ENCODE peak calls at places on chromosomes 5 and 9, in ten cellular contexts. N is GM23248; I is A549; C is breast epithelium; J is lung; D is aorta; U is tibial nerve; B is ovary; M is CD8-positive, alpha-beta T cell; L is effector memory CD4-positive, alpha-beta T cell. V is an unnamed sample.

GRCh38 chr5:126499742-126500396 is 76.7 kb downstream of the GRAMD2B start:
- DNase-seq in N (peak), I (peak), C (no peak), J (no peak), D (no peak), U (no peak), B (no peak), M (peak), L (no peak), V (no peak)

GRCh38 chr9:83406901-83407300 is 131.3 kb downstream of the FRMD3 start:
- DNase-seq in N (no peak), I (no peak), C (no peak), J (no peak), D (no peak), U (no peak), B (no peak), M (no peak), L (no peak), V (no peak)

GRCh38 chr5:55903121-55903701 is 52.1 kb downstream of the IL31RA start:
- DNase-seq in N (no peak), I (peak), C (no peak), J (no peak), D (no peak), U (no peak), B (no peak), M (peak), L (peak), V (no peak)

GRCh38 chr9:4197548-4197947 is 102.3 kb downstream of the GLIS3 start:
- DNase-seq in N (peak), I (peak), C (no peak), J (no peak), D (peak), U (no peak), B (no peak), M (no peak), L (no peak), V (no peak)

GRCh38 chr5:78907255-78907886 is 77.7 kb downstream of the ARSB start:
- DNase-seq in N (peak), I (no peak), C (no peak), J (no peak), D (no peak), U (peak), B (no peak), M (no peak), L (no peak), V (no peak)

GRCh38 chr5:39283231-39283818 is 64.0 kb upstream of the FYB1 start:
- DNase-seq in N (peak), I (peak), C (no peak), J (peak), D (no peak), U (peak), B (no peak), M (peak), L (peak), V (peak)

GRCh38 chr5:155959082-155959481 is 367.9 kb upstream of the SGCD start:
- DNase-seq in N (no peak), I (no peak), C (no peak), J (no peak), D (no peak), U (no peak), B (no peak), M (no peak), L (no peak), V (no peak)

GRCh38 chr5:32814620-32815019 is 103.5 kb downstream of the NPR3 start:
- DNase-seq in N (peak), I (peak), C (no peak), J (no peak), D (no peak), U (no peak), B (no peak), M (no peak), L (no peak), V (no peak)

GRCh38 chr5:40223884-40224402 is 455.8 kb upstream of the PTGER4 start:
- DNase-seq in N (peak), I (no peak), C (no peak), J (no peak), D (no peak), U (no peak), B (no peak), M (no peak), L (no peak), V (no peak)

GRCh38 chr5:176639981-176640380 is 7.3 kb upstream of the TSPAN17 start:
- DNase-seq in N (peak), I (no peak), C (no peak), J (no peak), D (peak), U (no peak), B (no peak), M (no peak), L (no peak), V (peak)
- H3K27ac ChIP-seq in N (no peak), I (no peak), C (no peak), J (no peak), D (no peak), U (no peak), B (no peak), M (no peak), L (no peak), V (no peak)

DNA sequence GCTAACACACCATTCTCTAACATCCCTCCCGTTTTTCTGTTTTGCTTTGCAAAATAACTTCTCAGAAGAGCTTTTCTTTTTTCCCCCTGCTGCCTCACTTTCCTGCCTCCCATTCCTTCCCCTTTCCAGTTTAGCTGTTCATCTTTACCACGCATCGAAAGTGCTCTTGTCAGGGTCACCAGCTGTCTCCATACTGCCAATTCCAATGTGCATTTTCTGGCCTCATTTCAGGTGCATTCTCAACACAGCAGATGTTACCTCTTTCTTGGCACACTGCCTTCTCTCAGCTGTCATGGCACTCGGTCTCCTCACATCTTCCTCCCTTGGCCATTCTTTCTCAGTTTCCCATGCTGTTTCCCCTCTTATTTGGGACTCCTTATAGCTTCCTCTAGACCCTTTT is 9.5 kb downstream of the ARSK start:
- DNase-seq in N (no peak), I (no peak), C (no peak), J (no peak), D (no peak), U (no peak), B (no peak), M (no peak), L (no peak), V (no peak)
- H3K4me3 ChIP-seq in N (no peak), I (no peak), C (no peak), J (no peak), D (no peak), U (no peak), B (no peak), M (no peak), L (no peak), V (no peak)

DNA sequence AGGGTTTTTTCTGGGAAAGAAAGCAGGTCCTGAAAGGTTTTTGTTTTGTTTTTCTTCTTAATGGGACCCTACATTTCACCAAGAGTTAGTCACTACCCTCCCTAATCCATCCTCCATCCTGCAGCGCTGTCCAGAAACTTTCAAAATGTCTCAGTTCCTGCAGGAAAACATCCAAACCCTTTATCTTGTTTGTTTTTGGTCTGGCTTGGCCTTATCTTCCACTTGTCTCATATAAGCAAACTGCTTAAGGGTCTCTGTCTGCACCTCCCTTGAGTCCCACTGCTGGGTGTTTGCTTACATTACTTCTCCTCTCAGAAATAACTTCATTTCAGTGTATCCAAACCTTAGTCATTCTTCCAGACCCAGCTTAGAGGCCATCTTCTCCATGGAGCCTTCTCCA is 11.0 kb upstream of the TRAF1 start:
- DNase-seq in N (peak), I (no peak), C (no peak), J (no peak), D (no peak), U (no peak), B (no peak), M (no peak), L (no peak), V (no peak)
- H3K27ac ChIP-seq in N (no peak), I (peak), C (no peak), J (no peak), D (peak), U (peak), B (peak), M (peak), L (peak), V (peak)

GRCh38 chr5:1879292-1880263 is 3.1 kb downstream of the IRX4 start:
- DNase-seq in N (no peak), I (no peak), C (no peak), J (no peak), D (no peak), U (no peak), B (no peak), M (no peak), L (no peak), V (no peak)
- H3K4me3 ChIP-seq in N (no peak), I (no peak), C (no peak), J (no peak), D (no peak), U (no peak), B (no peak), M (no peak), L (no peak), V (no peak)

DNA sequence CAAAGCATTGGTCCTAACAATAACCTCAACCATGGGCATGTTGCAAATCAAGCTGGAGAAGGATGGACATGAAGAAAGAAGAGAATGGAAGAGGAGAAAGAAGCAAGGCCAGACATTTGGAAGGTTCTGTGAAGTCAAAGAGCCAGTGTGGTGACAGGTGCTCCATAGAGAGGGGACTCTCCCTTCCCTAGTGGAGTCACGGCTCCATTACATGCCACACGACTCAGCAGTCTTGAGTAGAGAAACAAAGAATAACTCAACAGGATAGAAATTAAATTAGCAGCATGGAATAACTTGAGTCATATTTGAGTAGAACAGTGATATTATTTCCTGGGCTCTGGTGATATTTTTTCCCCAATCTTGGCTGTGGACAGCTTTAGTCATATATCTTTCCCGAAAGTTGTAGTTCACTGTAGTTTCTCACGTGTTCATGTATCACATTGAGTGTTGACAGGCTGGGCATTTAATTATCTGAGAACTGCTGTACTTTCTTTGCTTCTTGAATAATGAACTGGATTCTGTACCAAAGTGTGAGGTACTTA is 149.7 kb upstream of the EFNA5 start:
- DNase-seq in N (peak), I (no peak), C (no peak), J (no peak), D (no peak), U (no peak), B (no peak), M (no peak), L (no peak), V (no peak)
- H3K27ac ChIP-seq in N (no peak), I (no peak), C (no peak), J (no peak), D (no peak), U (no peak), B (no peak), M (no peak), L (no peak), V (no peak)

DNA sequence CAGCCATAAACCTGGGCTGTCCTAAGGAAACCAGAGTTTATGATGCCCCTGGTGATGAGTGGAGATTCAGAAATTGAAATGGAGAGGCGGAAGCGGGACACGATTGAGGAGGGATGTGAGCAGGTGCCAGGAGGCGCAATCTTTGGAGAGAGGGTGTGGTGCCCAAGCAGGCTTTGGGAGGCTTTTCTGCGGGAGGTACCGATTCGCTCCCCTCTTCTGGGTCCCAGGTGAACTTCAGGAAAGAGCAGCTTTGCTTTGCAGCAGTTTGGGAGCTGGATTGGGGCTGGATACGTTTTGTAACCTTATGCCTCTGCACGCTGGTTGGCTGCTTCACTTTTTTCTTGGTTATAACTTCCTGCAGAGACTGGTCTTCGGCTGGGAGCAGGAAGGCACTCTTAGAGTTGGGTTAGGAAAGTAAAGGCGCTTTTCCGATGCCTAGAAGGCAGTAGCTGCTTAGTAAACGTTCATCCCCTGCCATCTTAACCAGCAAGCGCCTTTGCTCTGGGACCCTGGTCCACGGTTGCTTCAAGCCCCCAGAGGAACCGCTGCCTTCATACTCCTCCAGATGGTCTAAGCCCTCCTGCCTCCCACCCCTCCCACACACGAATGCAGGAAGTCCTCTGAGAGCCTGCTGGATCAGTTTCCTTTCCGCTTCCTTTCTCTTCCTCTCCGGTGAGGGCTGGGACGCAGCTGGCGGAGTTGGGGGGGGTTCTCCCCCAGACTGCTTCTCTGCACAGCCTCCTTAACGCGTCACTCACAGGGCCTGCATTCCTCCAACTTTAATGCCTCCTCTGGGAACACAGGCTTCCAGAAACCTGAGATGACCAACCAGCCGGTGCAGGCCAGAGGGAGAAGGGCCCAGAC is 15.2 kb upstream of the NEK6 start:
- DNase-seq in N (peak), I (no peak), C (peak), J (no peak), D (peak), U (no peak), B (peak), M (no peak), L (no peak), V (no peak)
- H3K4me3 ChIP-seq in N (peak), I (no peak), C (peak), J (no peak), D (no peak), U (peak), B (peak), M (no peak), L (no peak), V (no peak)

GRCh38 chr9:94801242-94801641 is 74.7 kb downstream of the AOPEP start:
- DNase-seq in N (peak), I (no peak), C (no peak), J (no peak), D (no peak), U (no peak), B (no peak), M (no peak), L (no peak), V (no peak)
- H3K27ac ChIP-seq in N (peak), I (peak), C (no peak), J (no peak), D (peak), U (peak), B (no peak), M (no peak), L (no peak), V (no peak)

GRCh38 chr9:136729144-136729543 is 13.6 kb downstream of the LCN10 start:
- DNase-seq in N (peak), I (peak), C (no peak), J (no peak), D (no peak), U (no peak), B (no peak), M (no peak), L (no peak), V (no peak)
- H3K4me3 ChIP-seq in N (peak), I (peak), C (peak), J (no peak), D (no peak), U (peak), B (peak), M (peak), L (peak), V (peak)